ENCODE peak calls at places on chromosomes 4 and X, in six cellular contexts. One of them, this sample, is unnamed.

GRCh38 chrX:1165535-1166196 is 46.8 kb downstream of the CRLF2 start:
- DNase-seq in AG09309: no peak
- DNase-seq in kidney epithelial cell: no peak
- DNase-seq in MM.1S: no peak
- DNase-seq in cardiac fibroblast: peak
- DNase-seq in fibroblast of mammary gland: no peak
- DNase-seq in this sample: no peak

GRCh38 chr4:183828125-183828524 is 77.0 kb upstream of the STOX2 start:
- DNase-seq in MM.1S: no peak
- DNase-seq in AG09309: no peak
- DNase-seq in fibroblast of mammary gland: no peak
- DNase-seq in cardiac fibroblast: no peak
- DNase-seq in kidney epithelial cell: no peak
- DNase-seq in this sample: no peak

GRCh38 chr4:41751325-41752061 is 3.0 kb upstream of the PHOX2B start:
- DNase-seq in kidney epithelial cell: no peak
- DNase-seq in fibroblast of mammary gland: no peak
- DNase-seq in AG09309: no peak
- DNase-seq in MM.1S: no peak
- DNase-seq in cardiac fibroblast: no peak
- DNase-seq in this sample: no peak

GRCh38 chr4:1661695-1662094 is 22.4 kb downstream of the FAM53A start:
- DNase-seq in fibroblast of mammary gland: no peak
- DNase-seq in cardiac fibroblast: no peak
- DNase-seq in kidney epithelial cell: no peak
- DNase-seq in AG09309: no peak
- DNase-seq in MM.1S: no peak
- DNase-seq in this sample: no peak

GRCh38 chr4:183455431-183456145 is 11.2 kb downstream of the CDKN2AIP start:
- DNase-seq in kidney epithelial cell: no peak
- DNase-seq in MM.1S: no peak
- DNase-seq in cardiac fibroblast: no peak
- DNase-seq in AG09309: no peak
- DNase-seq in fibroblast of mammary gland: peak
- DNase-seq in this sample: no peak

GRCh38 chr4:2852481-2852881 is 8.8 kb downstream of the ADD1 start:
- DNase-seq in MM.1S: no peak
- DNase-seq in kidney epithelial cell: no peak
- DNase-seq in AG09309: no peak
- DNase-seq in cardiac fibroblast: no peak
- DNase-seq in fibroblast of mammary gland: no peak
- DNase-seq in this sample: no peak

GRCh38 chrX:1451676-1452496 is 823 bp downstream of the ASMTL start:
- DNase-seq in kidney epithelial cell: no peak
- DNase-seq in AG09309: no peak
- DNase-seq in MM.1S: no peak
- DNase-seq in cardiac fibroblast: no peak
- DNase-seq in fibroblast of mammary gland: no peak
- DNase-seq in this sample: no peak

GRCh38 chr4:4637710-4638109 is 95.9 kb upstream of the STX18 start:
- DNase-seq in cardiac fibroblast: no peak
- DNase-seq in fibroblast of mammary gland: no peak
- DNase-seq in kidney epithelial cell: no peak
- DNase-seq in MM.1S: no peak
- DNase-seq in AG09309: no peak
- DNase-seq in this sample: no peak

GRCh38 chr4:90187148-90187884 is 60.1 kb downstream of the CCSER1 start:
- DNase-seq in cardiac fibroblast: no peak
- DNase-seq in MM.1S: no peak
- DNase-seq in AG09309: no peak
- DNase-seq in fibroblast of mammary gland: no peak
- DNase-seq in kidney epithelial cell: no peak
- DNase-seq in this sample: no peak

GRCh38 chrX:13432376-13432775 is 112.5 kb upstream of the ATXN3L start:
- DNase-seq in MM.1S: no peak
- DNase-seq in fibroblast of mammary gland: peak
- DNase-seq in AG09309: peak
- DNase-seq in kidney epithelial cell: peak
- DNase-seq in cardiac fibroblast: peak
- DNase-seq in this sample: peak

GRCh38 chr4:166527500-166527899 is 654.5 kb downstream of the TLL1 start:
- DNase-seq in cardiac fibroblast: peak
- DNase-seq in kidney epithelial cell: no peak
- DNase-seq in MM.1S: no peak
- DNase-seq in AG09309: peak
- DNase-seq in fibroblast of mammary gland: peak
- DNase-seq in this sample: peak

GRCh38 chr4:182429896-182430295 is 186.7 kb downstream of the TENM3 start:
- DNase-seq in AG09309: no peak
- DNase-seq in kidney epithelial cell: no peak
- DNase-seq in MM.1S: no peak
- DNase-seq in cardiac fibroblast: no peak
- DNase-seq in fibroblast of mammary gland: no peak
- DNase-seq in this sample: no peak

GRCh38 chr4:184416913-184417734 is 57.2 kb downstream of the IRF2 start:
- DNase-seq in AG09309: no peak
- DNase-seq in cardiac fibroblast: no peak
- DNase-seq in fibroblast of mammary gland: peak
- DNase-seq in kidney epithelial cell: no peak
- DNase-seq in MM.1S: peak
- DNase-seq in this sample: no peak

GRCh38 chr4:177569443-177569842 is 127.2 kb upstream of the AGA start:
- DNase-seq in cardiac fibroblast: peak
- DNase-seq in MM.1S: no peak
- DNase-seq in kidney epithelial cell: no peak
- DNase-seq in fibroblast of mammary gland: peak
- DNase-seq in AG09309: no peak
- DNase-seq in this sample: no peak

GRCh38 chrX:134721766-134722532 is 63.7 kb upstream of the PLAC1 start:
- DNase-seq in cardiac fibroblast: peak
- DNase-seq in fibroblast of mammary gland: no peak
- DNase-seq in MM.1S: no peak
- DNase-seq in kidney epithelial cell: no peak
- DNase-seq in AG09309: no peak
- DNase-seq in this sample: no peak

GRCh38 chr4:182531555-182532162 is 288.5 kb downstream of the TENM3 start:
- DNase-seq in kidney epithelial cell: no peak
- DNase-seq in fibroblast of mammary gland: no peak
- DNase-seq in cardiac fibroblast: no peak
- DNase-seq in AG09309: no peak
- DNase-seq in MM.1S: no peak
- DNase-seq in this sample: peak

GRCh38 chr4:898869-899555 is 33.1 kb downstream of the GAK start:
- DNase-seq in AG09309: no peak
- DNase-seq in cardiac fibroblast: no peak
- DNase-seq in MM.1S: no peak
- DNase-seq in fibroblast of mammary gland: no peak
- DNase-seq in kidney epithelial cell: no peak
- DNase-seq in this sample: no peak

GRCh38 chr4:2284934-2285664 is 23.2 kb upstream of the MXD4 start:
- DNase-seq in MM.1S: no peak
- DNase-seq in cardiac fibroblast: peak
- DNase-seq in fibroblast of mammary gland: peak
- DNase-seq in AG09309: peak
- DNase-seq in kidney epithelial cell: peak
- DNase-seq in this sample: no peak

GRCh38 chr4:77788990-77789389 is 30.2 kb downstream of the CNOT6L start:
- DNase-seq in AG09309: no peak
- DNase-seq in cardiac fibroblast: no peak
- DNase-seq in MM.1S: no peak
- DNase-seq in fibroblast of mammary gland: no peak
- DNase-seq in kidney epithelial cell: no peak
- DNase-seq in this sample: no peak

GRCh38 chr4:77782102-77782835 is 36.9 kb downstream of the CNOT6L start:
- DNase-seq in kidney epithelial cell: no peak
- DNase-seq in cardiac fibroblast: no peak
- DNase-seq in MM.1S: no peak
- DNase-seq in AG09309: no peak
- DNase-seq in fibroblast of mammary gland: no peak
- DNase-seq in this sample: no peak

GRCh38 chr4:77787969-77788368 is 31.2 kb downstream of the CNOT6L start:
- DNase-seq in fibroblast of mammary gland: no peak
- DNase-seq in kidney epithelial cell: no peak
- DNase-seq in cardiac fibroblast: no peak
- DNase-seq in MM.1S: no peak
- DNase-seq in AG09309: no peak
- DNase-seq in this sample: no peak

GRCh38 chr4:77783881-77784280 is 35.3 kb downstream of the CNOT6L start:
- DNase-seq in AG09309: no peak
- DNase-seq in cardiac fibroblast: no peak
- DNase-seq in MM.1S: no peak
- DNase-seq in fibroblast of mammary gland: no peak
- DNase-seq in kidney epithelial cell: no peak
- DNase-seq in this sample: no peak

GRCh38 chr4:77785669-77786068 is 33.5 kb downstream of the CNOT6L start:
- DNase-seq in AG09309: no peak
- DNase-seq in MM.1S: no peak
- DNase-seq in cardiac fibroblast: no peak
- DNase-seq in kidney epithelial cell: no peak
- DNase-seq in fibroblast of mammary gland: no peak
- DNase-seq in this sample: no peak
- TF ChIP-seq CTCF in AG09309: no peak
- TF ChIP-seq CTCF in MM.1S: no peak
- TF ChIP-seq CTCF in cardiac fibroblast: no peak
- TF ChIP-seq CTCF in kidney epithelial cell: no peak
- TF ChIP-seq CTCF in fibroblast of mammary gland: no peak
- TF ChIP-seq CTCF in this sample: no peak

GRCh38 chrX:153032397-153033118 is 23.7 kb upstream of the PNMA3 start:
- DNase-seq in cardiac fibroblast: peak
- DNase-seq in MM.1S: peak
- DNase-seq in AG09309: no peak
- DNase-seq in kidney epithelial cell: no peak
- DNase-seq in fibroblast of mammary gland: peak
- DNase-seq in this sample: no peak
- H3K4me3 ChIP-seq in cardiac fibroblast: peak
- H3K4me3 ChIP-seq in MM.1S: peak
- H3K4me3 ChIP-seq in AG09309: peak
- H3K4me3 ChIP-seq in kidney epithelial cell: peak
- H3K4me3 ChIP-seq in fibroblast of mammary gland: peak
- H3K4me3 ChIP-seq in this sample: no peak

GRCh38 chr4:168942985-168943384 is 67.1 kb downstream of the CBR4 start:
- DNase-seq in fibroblast of mammary gland: peak
- DNase-seq in MM.1S: no peak
- DNase-seq in kidney epithelial cell: no peak
- DNase-seq in AG09309: no peak
- DNase-seq in cardiac fibroblast: no peak
- DNase-seq in this sample: no peak
- TF ChIP-seq CTCF in fibroblast of mammary gland: peak
- TF ChIP-seq CTCF in MM.1S: peak
- TF ChIP-seq CTCF in kidney epithelial cell: peak
- TF ChIP-seq CTCF in AG09309: peak
- TF ChIP-seq CTCF in cardiac fibroblast: peak
- TF ChIP-seq CTCF in this sample: peak

DNA sequence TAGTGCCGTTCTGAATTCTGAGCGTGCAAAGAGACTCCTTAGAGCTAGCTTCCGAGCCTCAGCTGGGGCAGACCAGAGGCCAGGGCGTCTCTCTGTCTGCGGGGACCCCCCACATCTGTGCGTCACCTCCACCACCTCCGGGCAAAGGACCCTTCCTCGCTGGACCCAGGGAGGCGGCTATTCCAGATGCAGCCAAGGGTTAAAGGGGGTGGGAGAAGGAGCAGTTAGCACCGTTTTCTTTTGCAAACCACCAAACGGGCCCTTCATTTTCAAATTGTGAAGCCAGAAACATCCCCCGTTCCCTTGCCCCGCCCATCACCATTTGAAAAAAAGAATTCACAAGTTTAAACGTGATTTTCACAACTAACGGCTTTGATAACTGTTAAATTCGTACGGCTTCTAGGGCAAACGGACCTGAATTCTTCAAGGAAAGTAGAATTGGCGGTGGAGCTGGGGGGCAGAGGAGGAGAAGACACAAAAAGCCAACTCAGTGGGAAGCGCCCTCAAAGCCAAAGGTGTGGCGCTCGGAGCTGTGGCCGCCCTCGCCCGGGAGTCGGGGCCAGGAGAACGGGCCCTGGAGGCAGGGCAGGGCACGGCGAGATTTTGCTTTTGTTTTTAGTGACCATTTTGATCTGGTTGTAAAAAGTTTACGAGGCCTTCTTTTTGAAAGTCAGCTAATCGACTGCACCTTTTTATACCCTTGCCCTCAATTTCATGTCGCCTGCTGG is 3.3 kb upstream of the PDGFRA start:
- DNase-seq in cardiac fibroblast: peak
- DNase-seq in kidney epithelial cell: no peak
- DNase-seq in MM.1S: no peak
- DNase-seq in fibroblast of mammary gland: peak
- DNase-seq in AG09309: no peak
- DNase-seq in this sample: no peak
- H3K4me3 ChIP-seq in cardiac fibroblast: peak
- H3K4me3 ChIP-seq in kidney epithelial cell: peak
- H3K4me3 ChIP-seq in MM.1S: no peak
- H3K4me3 ChIP-seq in fibroblast of mammary gland: peak
- H3K4me3 ChIP-seq in AG09309: peak
- H3K4me3 ChIP-seq in this sample: peak

DNA sequence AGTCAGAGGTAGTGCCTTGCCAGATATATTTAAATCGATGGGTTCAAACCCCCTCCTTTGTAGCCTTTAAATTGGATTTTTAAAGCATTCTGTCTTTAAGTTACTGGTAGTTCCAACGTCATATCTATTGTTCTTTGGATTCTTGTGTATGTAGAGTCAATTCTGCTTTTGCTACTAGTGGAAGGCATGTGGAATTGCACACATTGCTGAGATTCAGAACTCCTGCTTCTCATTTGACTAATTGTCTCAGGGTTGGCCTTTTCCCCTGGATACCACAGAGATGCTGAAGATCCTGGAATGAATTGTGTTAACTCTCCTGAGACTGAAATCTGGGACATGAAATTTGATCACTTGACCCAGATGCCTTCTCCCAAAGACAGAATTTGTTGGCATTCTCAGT is 328.3 kb upstream of the RPS6KA3 start:
- DNase-seq in kidney epithelial cell: no peak
- DNase-seq in AG09309: no peak
- DNase-seq in cardiac fibroblast: peak
- DNase-seq in MM.1S: no peak
- DNase-seq in fibroblast of mammary gland: peak
- DNase-seq in this sample: no peak
- TF ChIP-seq CTCF in kidney epithelial cell: peak
- TF ChIP-seq CTCF in AG09309: no peak
- TF ChIP-seq CTCF in cardiac fibroblast: peak
- TF ChIP-seq CTCF in MM.1S: no peak
- TF ChIP-seq CTCF in fibroblast of mammary gland: peak
- TF ChIP-seq CTCF in this sample: peak

This sample was measured in retinal pigment epithelial cell.